ENCODE peak calls at places on chromosomes 12 and 14, in five cellular contexts. One of them, this sample, is unnamed.

GRCh38 chr12:57883700-57884099 is 37.2 kb upstream of the CTDSP2 start:
- DNase-seq in kidney glomerular epithelial cell: no peak
- DNase-seq in heart right ventricle: no peak
- DNase-seq in AG04450: no peak
- DNase-seq in HCT116: no peak
- DNase-seq in this sample: no peak

GRCh38 chr14:100076630-100077029 is 11.4 kb downstream of the EVL start:
- DNase-seq in AG04450: no peak
- DNase-seq in HCT116: no peak
- DNase-seq in kidney glomerular epithelial cell: no peak
- DNase-seq in heart right ventricle: no peak
- DNase-seq in this sample: no peak

GRCh38 chr14:101926085-101926484 is 38.3 kb upstream of the DYNC1H1 start:
- DNase-seq in AG04450: no peak
- DNase-seq in kidney glomerular epithelial cell: no peak
- DNase-seq in heart right ventricle: no peak
- DNase-seq in HCT116: no peak
- DNase-seq in this sample: no peak

GRCh38 chr14:54335569-54336155 is 61.1 kb upstream of the CDKN3 start:
- DNase-seq in heart right ventricle: no peak
- DNase-seq in AG04450: no peak
- DNase-seq in HCT116: no peak
- DNase-seq in kidney glomerular epithelial cell: peak; percentile 14
- DNase-seq in this sample: no peak

GRCh38 chr14:93970589-93970966 is 5.8 kb downstream of the ASB2 start:
- DNase-seq in kidney glomerular epithelial cell: no peak
- DNase-seq in heart right ventricle: no peak
- DNase-seq in AG04450: no peak
- DNase-seq in HCT116: peak; percentile 33
- DNase-seq in this sample: no peak

GRCh38 chr14:75413013-75413412 is 14.8 kb upstream of the JDP2 start:
- DNase-seq in heart right ventricle: no peak
- DNase-seq in AG04450: no peak
- DNase-seq in kidney glomerular epithelial cell: no peak
- DNase-seq in HCT116: no peak
- DNase-seq in this sample: no peak

GRCh38 chr12:103462675-103463074 is 33.1 kb downstream of the C12orf42 start:
- DNase-seq in HCT116: no peak
- DNase-seq in heart right ventricle: no peak
- DNase-seq in kidney glomerular epithelial cell: no peak
- DNase-seq in AG04450: no peak
- DNase-seq in this sample: no peak

GRCh38 chr12:17992002-17992656 is 97.9 kb downstream of the RERGL start:
- DNase-seq in kidney glomerular epithelial cell: peak; percentile 43
- DNase-seq in heart right ventricle: no peak
- DNase-seq in HCT116: peak; percentile 28
- DNase-seq in AG04450: no peak
- DNase-seq in this sample: no peak

GRCh38 chr12:13211859-13212664 is 15.5 kb downstream of the EMP1 start:
- DNase-seq in kidney glomerular epithelial cell: peak; percentile 57
- DNase-seq in AG04450: no peak
- DNase-seq in heart right ventricle: peak; percentile 65
- DNase-seq in HCT116: peak; percentile 53
- DNase-seq in this sample: no peak

GRCh38 chr14:24679248-24680085 is 45.5 kb upstream of the GZMB start:
- DNase-seq in heart right ventricle: no peak
- DNase-seq in HCT116: no peak
- DNase-seq in kidney glomerular epithelial cell: no peak
- DNase-seq in AG04450: no peak
- DNase-seq in this sample: no peak

GRCh38 chr12:91978143-91978542 is 167.5 kb downstream of the BTG1 start:
- DNase-seq in heart right ventricle: no peak
- DNase-seq in kidney glomerular epithelial cell: no peak
- DNase-seq in HCT116: no peak
- DNase-seq in AG04450: no peak
- DNase-seq in this sample: no peak

GRCh38 chr14:101027966-101028365 is 124.4 kb upstream of the RTL1 start:
- DNase-seq in heart right ventricle: no peak
- DNase-seq in kidney glomerular epithelial cell: no peak
- DNase-seq in AG04450: no peak
- DNase-seq in HCT116: no peak
- DNase-seq in this sample: peak; percentile 23

GRCh38 chr12:110543252-110543959 is 39.7 kb downstream of the PPTC7 start:
- DNase-seq in HCT116: no peak
- DNase-seq in kidney glomerular epithelial cell: peak; percentile 73
- DNase-seq in heart right ventricle: peak; percentile 86
- DNase-seq in AG04450: no peak
- DNase-seq in this sample: peak; percentile 84

GRCh38 chr12:122884860-122885259 is 11.1 kb downstream of the VPS37B start:
- DNase-seq in AG04450: no peak
- DNase-seq in HCT116: no peak
- DNase-seq in kidney glomerular epithelial cell: no peak
- DNase-seq in heart right ventricle: no peak
- DNase-seq in this sample: no peak

GRCh38 chr12:47084172-47084571 is 4.4 kb upstream of the AMIGO2 start:
- DNase-seq in AG04450: no peak
- DNase-seq in kidney glomerular epithelial cell: no peak
- DNase-seq in heart right ventricle: no peak
- DNase-seq in HCT116: no peak
- DNase-seq in this sample: no peak

GRCh38 chr14:30227871-30228270 is 300.2 kb upstream of the PRKD1 start:
- DNase-seq in kidney glomerular epithelial cell: peak; percentile 42
- DNase-seq in HCT116: no peak
- DNase-seq in AG04450: no peak
- DNase-seq in heart right ventricle: no peak
- DNase-seq in this sample: no peak

GRCh38 chr14:105760691-105761344 is 234.4 kb downstream of the TMEM121 start:
- DNase-seq in heart right ventricle: no peak
- DNase-seq in kidney glomerular epithelial cell: no peak
- DNase-seq in HCT116: no peak
- DNase-seq in AG04450: no peak
- DNase-seq in this sample: no peak

GRCh38 chr14:32033516-32033915 is 43.6 kb upstream of the ARHGAP5 start:
- DNase-seq in AG04450: no peak
- DNase-seq in kidney glomerular epithelial cell: no peak
- DNase-seq in HCT116: no peak
- DNase-seq in heart right ventricle: no peak
- DNase-seq in this sample: no peak

GRCh38 chr14:52789118-52789517 is 2.3 kb downstream of the GNPNAT1 start:
- DNase-seq in kidney glomerular epithelial cell: no peak
- DNase-seq in AG04450: no peak
- DNase-seq in HCT116: no peak
- DNase-seq in heart right ventricle: no peak
- DNase-seq in this sample: no peak

GRCh38 chr14:71551291-71551955 is 380.8 kb upstream of the RGS6 start:
- DNase-seq in heart right ventricle: no peak
- DNase-seq in HCT116: no peak
- DNase-seq in AG04450: peak; percentile 44
- DNase-seq in kidney glomerular epithelial cell: peak; percentile 52
- DNase-seq in this sample: no peak

GRCh38 chr12:27055966-27056365 is 26.4 kb downstream of the C12orf71 start:
- DNase-seq in heart right ventricle: no peak
- DNase-seq in AG04450: no peak
- DNase-seq in HCT116: no peak
- DNase-seq in kidney glomerular epithelial cell: no peak
- DNase-seq in this sample: no peak

GRCh38 chr14:38039526-38039925 is 168.2 kb upstream of the SSTR1 start:
- DNase-seq in HCT116: no peak
- DNase-seq in heart right ventricle: no peak
- DNase-seq in kidney glomerular epithelial cell: no peak
- DNase-seq in AG04450: no peak
- DNase-seq in this sample: no peak

GRCh38 chr12:59115526-59115925 is 195.2 kb upstream of the LRIG3 start:
- DNase-seq in AG04450: no peak
- DNase-seq in HCT116: no peak
- DNase-seq in kidney glomerular epithelial cell: no peak
- DNase-seq in heart right ventricle: no peak
- DNase-seq in this sample: no peak

GRCh38 chr12:44157359-44157758 is 321.5 kb downstream of the TMEM117 start:
- DNase-seq in kidney glomerular epithelial cell: no peak
- DNase-seq in AG04450: no peak
- DNase-seq in HCT116: no peak
- DNase-seq in heart right ventricle: no peak
- DNase-seq in this sample: no peak

GRCh38 chr14:67999693-68000384 is 180.3 kb downstream of the RAD51B start:
- DNase-seq in AG04450: no peak
- DNase-seq in kidney glomerular epithelial cell: peak; percentile 93
- DNase-seq in HCT116: peak; percentile 48
- DNase-seq in heart right ventricle: no peak
- DNase-seq in this sample: no peak

GRCh38 chr12:44299524-44299923 is 463.6 kb downstream of the TMEM117 start:
- DNase-seq in AG04450: no peak
- DNase-seq in kidney glomerular epithelial cell: no peak
- DNase-seq in heart right ventricle: no peak
- DNase-seq in HCT116: no peak
- DNase-seq in this sample: no peak

GRCh38 chr12:28427046-28427445 is 236.8 kb downstream of the CCDC91 start:
- DNase-seq in HCT116: no peak
- DNase-seq in AG04450: no peak
- DNase-seq in kidney glomerular epithelial cell: no peak
- DNase-seq in heart right ventricle: no peak
- DNase-seq in this sample: no peak

GRCh38 chr12:110807640-110808039 is 39.1 kb upstream of the CCDC63 start:
- DNase-seq in kidney glomerular epithelial cell: no peak
- DNase-seq in heart right ventricle: no peak
- DNase-seq in AG04450: no peak
- DNase-seq in HCT116: no peak
- DNase-seq in this sample: no peak

GRCh38 chr12:110252716-110253115 is 28.3 kb upstream of the ATP2A2 start:
- DNase-seq in kidney glomerular epithelial cell: no peak
- DNase-seq in heart right ventricle: peak; percentile 65
- DNase-seq in HCT116: no peak
- DNase-seq in AG04450: no peak
- DNase-seq in this sample: peak; percentile 88